ENCODE peak calls at places on chromosomes 11 and 22, in eight cellular contexts. U is GM23248, B is fibroblast of pulmonary artery, R is astrocyte of the spinal cord, Q is testis, M is AG04450, N is fibroblast of villous mesenchyme, I is AG09309. P is an unnamed sample.

GRCh38 chr11:110711448-110711775 is 825 bp downstream of the ARHGAP20 start:
- DNase-seq in Q (no peak), I (no peak), R (no peak), M (no peak), U (no peak), B (no peak), N (no peak), P (no peak)

GRCh38 chr11:75324189-75324588 is 27.3 kb downstream of the ARRB1 start:
- DNase-seq in B (no peak), I (no peak), Q (no peak), R (no peak), N (no peak), M (no peak), U (no peak), P (no peak)

GRCh38 chr22:47355776-47356432 is 593.5 kb downstream of the TBC1D22A start:
- DNase-seq in R (no peak), I (no peak), U (no peak), M (no peak), Q (peak; percentile 1), N (no peak), B (no peak), P (no peak)

GRCh38 chr11:78564037-78564888 is 10.4 kb downstream of the NARS2 start:
- DNase-seq in B (peak; percentile 85), R (peak; percentile 74), M (peak; percentile 49), I (peak; percentile 72), U (peak; percentile 73), N (peak; percentile 86), Q (peak; percentile 63), P (peak; percentile 84)

GRCh38 chr11:7444582-7444981 is 40.7 kb upstream of the OLFML1 start:
- DNase-seq in Q (no peak), U (no peak), B (no peak), I (no peak), R (no peak), M (no peak), N (no peak), P (no peak)

GRCh38 chr11:33258631-33259184 is 1.5 kb downstream of the HIPK3 start:
- DNase-seq in I (no peak), R (peak; percentile 72), U (peak; percentile 64), B (peak; percentile 69), N (no peak), Q (peak; percentile 72), M (no peak), P (no peak)

GRCh38 chr11:30585892-30586250 is 282 bp downstream of the MPPED2 start:
- DNase-seq in Q (peak; percentile 35), N (no peak), R (no peak), B (no peak), U (peak; percentile 20), I (no peak), M (no peak), P (peak; percentile 57)

GRCh38 chr11:102761646-102762238 is 18.7 kb downstream of the MMP10 start:
- DNase-seq in N (peak; percentile 28), U (peak; percentile 20), B (peak; percentile 42), I (no peak), Q (no peak), M (no peak), R (peak; percentile 47), P (peak; percentile 51)

GRCh38 chr22:45554861-45555260 is 52.2 kb downstream of the FBLN1 start:
- DNase-seq in R (no peak), B (no peak), N (no peak), M (no peak), I (no peak), Q (no peak), U (no peak), P (no peak)

GRCh38 chr22:45553333-45554039 is 50.8 kb downstream of the FBLN1 start:
- DNase-seq in I (peak; percentile 65), N (peak; percentile 87), B (peak; percentile 89), Q (peak; percentile 85), U (peak; percentile 84), R (peak; percentile 92), M (peak; percentile 71), P (peak; percentile 90)

GRCh38 chr22:45552580-45553332 is 50.1 kb downstream of the FBLN1 start:
- DNase-seq in Q (peak; percentile 62), M (peak; percentile 90), I (peak; percentile 86), U (peak; percentile 90), B (peak; percentile 87), R (peak; percentile 83), N (peak; percentile 98), P (peak; percentile 73)

GRCh38 chr22:45552017-45552411 is 49.3 kb downstream of the FBLN1 start:
- DNase-seq in Q (peak; percentile 28), N (no peak), B (no peak), M (no peak), R (no peak), U (no peak), I (no peak), P (peak; percentile 38)

GRCh38 chr22:45554040-45554406 is 51.3 kb downstream of the FBLN1 start:
- DNase-seq in R (no peak), Q (peak; percentile 44), U (no peak), I (no peak), N (no peak), M (no peak), B (no peak), P (no peak)
- H3K4me3 ChIP-seq in R (no peak overlapping the region), Q (no peak overlapping the region), U (no peak overlapping the region), I (no peak overlapping the region), N (no peak overlapping the region), M (no peak overlapping the region), B (no peak overlapping the region), P (no peak overlapping the region)

DNA sequence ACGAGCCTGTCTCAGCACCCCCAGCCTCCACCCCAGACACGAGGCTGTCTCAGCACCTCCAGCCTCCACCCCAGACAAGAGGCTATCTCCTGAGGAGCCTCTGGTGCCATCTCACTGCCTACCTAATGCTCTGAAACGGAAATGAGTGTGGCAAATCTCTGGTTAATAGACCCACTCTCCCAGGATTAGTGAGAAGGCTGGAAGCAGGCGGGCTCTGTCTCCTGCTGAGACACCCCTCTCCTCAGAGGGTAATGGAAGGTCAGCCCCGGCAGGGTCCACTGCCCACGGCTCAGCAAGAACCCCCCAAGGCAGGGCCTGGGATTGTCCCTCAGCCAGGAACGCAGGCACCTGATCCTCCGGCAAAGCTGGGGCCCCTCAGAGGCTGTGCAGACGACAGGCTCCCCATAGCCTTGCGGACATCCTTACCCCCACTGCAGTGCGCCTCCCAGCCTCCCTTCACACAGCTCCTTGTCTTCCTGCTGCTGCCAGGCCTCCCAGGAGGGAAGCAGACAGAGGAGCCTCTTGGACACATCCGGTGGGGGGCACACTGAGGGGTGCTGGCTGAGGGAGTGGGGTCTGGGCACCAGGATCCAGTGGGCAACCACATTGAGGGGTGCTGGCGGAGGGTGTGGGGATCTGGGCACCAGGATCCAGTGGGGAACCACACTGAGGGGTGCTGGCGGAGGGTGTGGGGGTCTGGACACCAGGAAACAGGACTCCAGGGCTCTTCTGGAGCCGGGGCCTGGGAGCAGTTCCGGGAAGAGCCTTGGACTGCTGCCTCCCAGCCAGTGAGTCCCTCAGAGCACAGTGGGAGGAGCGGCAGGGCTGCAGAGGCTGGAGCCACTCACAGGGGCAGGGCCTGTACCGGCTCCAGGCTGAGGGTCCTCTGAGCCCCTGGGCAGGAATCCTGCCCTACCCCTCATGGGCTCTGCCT is 13.1 kb downstream of the CHID1 start:
- DNase-seq in B (no peak), Q (peak; percentile 53), N (no peak), I (no peak), U (no peak), R (no peak), M (no peak), P (no peak)
- H3K4me3 ChIP-seq in B (no peak overlapping the region), Q (no peak overlapping the region), N (no peak overlapping the region), I (no peak overlapping the region), U (no peak overlapping the region), R (no peak overlapping the region), M (no peak overlapping the region), P (no peak overlapping the region)

GRCh38 chr11:88384678-88385015 is 47.1 kb upstream of the CTSC start:
- DNase-seq in R (peak; percentile 73), I (no peak), B (peak; percentile 54), U (peak; percentile 19), M (no peak), N (peak; percentile 24), Q (no peak), P (no peak)
- H3K4me3 ChIP-seq in R (no peak overlapping the region), I (no peak overlapping the region), B (no peak overlapping the region), U (no peak overlapping the region), M (no peak overlapping the region), N (no peak overlapping the region), Q (no peak overlapping the region), P (no peak overlapping the region)

GRCh38 chr11:120385690-120386089 is 49.5 kb downstream of the ARHGEF12 start:
- DNase-seq in M (no peak), Q (no peak), R (no peak), N (no peak), U (no peak), I (no peak), B (no peak), P (no peak)

GRCh38 chr11:120385110-120385509 is 48.9 kb downstream of the ARHGEF12 start:
- DNase-seq in M (no peak), I (no peak), Q (no peak), N (peak; percentile 80), B (no peak), R (peak; percentile 31), U (no peak), P (peak; percentile 41)

GRCh38 chr11:120386318-120386717 is 50.1 kb downstream of the ARHGEF12 start:
- DNase-seq in I (no peak), Q (no peak), U (no peak), B (no peak), M (no peak), R (no peak), N (no peak), P (no peak)

GRCh38 chr11:120383518-120384155 is 47.4 kb downstream of the ARHGEF12 start:
- DNase-seq in R (no peak), I (no peak), M (no peak), Q (no peak), N (no peak), U (peak; percentile 21), B (no peak), P (no peak)

GRCh38 chr11:120384476-120384875 is 48.3 kb downstream of the ARHGEF12 start:
- DNase-seq in U (no peak), N (no peak), Q (no peak), R (no peak), M (no peak), I (no peak), B (no peak), P (no peak)
- H3K4me3 ChIP-seq in U (no peak overlapping the region), N (no peak overlapping the region), Q (no peak overlapping the region), R (no peak overlapping the region), M (no peak overlapping the region), I (no peak overlapping the region), B (no peak overlapping the region), P (no peak overlapping the region)

DNA sequence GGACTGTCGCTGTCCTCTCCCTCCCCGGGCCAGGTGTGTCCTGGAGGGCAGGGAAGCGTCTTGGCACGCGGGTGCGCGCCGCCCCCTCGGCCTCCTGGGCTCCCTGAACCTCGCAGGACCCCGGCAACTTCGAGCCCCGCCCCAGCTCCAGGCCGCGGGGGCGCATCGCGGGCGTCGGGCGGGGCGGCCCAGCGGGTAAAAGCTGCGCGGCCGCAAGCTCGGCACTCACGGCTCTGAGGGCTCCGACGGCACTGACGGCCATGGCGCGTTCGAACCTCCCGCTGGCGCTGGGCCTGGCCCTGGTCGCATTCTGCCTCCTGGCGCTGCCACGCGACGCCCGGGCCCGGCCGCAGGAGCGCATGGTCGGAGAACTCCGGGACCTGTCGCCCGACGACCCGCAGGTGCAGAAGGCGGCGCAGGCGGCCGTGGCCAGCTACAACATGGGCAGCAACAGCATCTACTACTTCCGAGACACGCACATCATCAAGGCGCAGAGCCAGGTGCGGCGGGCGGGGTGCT is at the start of gene CST6:
- DNase-seq in N (no peak), M (no peak), U (no peak), R (no peak), Q (no peak), B (no peak), I (no peak), P (peak; percentile 68)
- H3K4me3 ChIP-seq in N (no peak within 1 kb of the TSS), M (no peak within 1 kb of the TSS), U (no peak within 1 kb of the TSS), R (no peak within 1 kb of the TSS), Q (peak within 1 kb of the TSS; percentile 5), B (no peak within 1 kb of the TSS), I (no peak within 1 kb of the TSS), P (peak within 1 kb of the TSS; percentile 57)

GRCh38 chr22:39647836-39648500 is 77.4 kb downstream of the CACNA1I start:
- DNase-seq in I (no peak), Q (no peak), N (no peak), B (no peak), M (no peak), R (no peak), U (no peak), P (no peak)
- H3K4me3 ChIP-seq in I (no peak overlapping the region), Q (no peak overlapping the region), N (no peak overlapping the region), B (no peak overlapping the region), M (no peak overlapping the region), R (no peak overlapping the region), U (no peak overlapping the region), P (no peak overlapping the region)